ENCODE peak calls at places on chromosomes 5 and 9, in five cellular contexts. B, F, Z, T and I are unnamed samples.

GRCh38 chr5:126014691-126015090 is 408.5 kb upstream of the GRAMD2B start:
- DNase-seq in B (no peak), F (no peak), Z (no peak), T (no peak), I (no peak)

GRCh38 chr5:34486160-34486765 is 169.9 kb upstream of the RAI14 start:
- DNase-seq in B (peak; percentile 50), F (peak; percentile 88), Z (peak; percentile 76), T (peak; percentile 83), I (peak; percentile 84)

GRCh38 chr9:91424403-91425176 is 958 bp upstream of the NFIL3 start:
- DNase-seq in B (peak; percentile 47), F (peak; percentile 30), Z (peak; percentile 53), T (peak; percentile 62), I (peak; percentile 26)

GRCh38 chr9:87667164-87667738 is 58.7 kb upstream of the CTSL start:
- DNase-seq in B (no peak), F (no peak), Z (no peak), T (peak; percentile 73), I (peak; percentile 52)

GRCh38 chr9:469672-470040 is 255.0 kb downstream of the DOCK8 start:
- DNase-seq in B (peak; percentile 4), F (no peak), Z (no peak), T (no peak), I (peak; percentile 47)

GRCh38 chr9:137832191-137832700 is 45.3 kb upstream of the CACNA1B start:
- DNase-seq in B (no peak), F (no peak), Z (no peak), T (no peak), I (no peak)

GRCh38 chr5:62395210-62395950 is 8.3 kb downstream of the DIMT1 start:
- DNase-seq in B (no peak), F (no peak), Z (no peak), T (no peak), I (no peak)

GRCh38 chr5:135398160-135398854 is 724 bp downstream of the MACROH2A1 start:
- DNase-seq in B (peak; percentile 21), F (peak; percentile 33), Z (peak; percentile 77), T (peak; percentile 16), I (peak; percentile 66)

GRCh38 chr5:135399838-135400542 is 959 bp upstream of the MACROH2A1 start:
- DNase-seq in B (no peak), F (no peak), Z (no peak), T (no peak), I (peak; percentile 43)

GRCh38 chr5:169567079-169567478 is 16.5 kb upstream of the SPDL1 start:
- DNase-seq in B (no peak), F (no peak), Z (no peak), T (no peak), I (peak; percentile 46)

GRCh38 chr9:21075484-21075883 is 2.3 kb downstream of the IFNB1 start:
- DNase-seq in B (no peak), F (no peak), Z (no peak), T (no peak), I (peak; percentile 6)

GRCh38 chr5:65722575-65723424 is 795 bp downstream of the NLN start:
- DNase-seq in B (no peak), F (peak; percentile 29), Z (peak; percentile 20), T (peak; percentile 73), I (peak; percentile 47)